ENCODE peak calls at places on chromosomes 11 and 22, in seven cellular contexts. D is GM23338; H is pancreas; F is cardiac muscle cell; U is CD8-positive, alpha-beta memory T cell; O is psoas muscle; E is uterus. X is an unnamed sample.
A peak's percentile ranks its signal among the peaks of the same experiment; 100 is the strongest.

GRCh38 chr11:57294225-57295131 is 30.3 kb downstream of the TNKS1BP1 start:
- DNase-seq in D (no peak), H (no peak), F (peak; percentile 64), U (no peak), O (no peak), E (no peak), X (no peak)

GRCh38 chr11:123302751-123303195 is 107.7 kb upstream of the CLMP start:
- DNase-seq in D (peak; percentile 38), H (no peak), F (peak; percentile 56), U (no peak), O (no peak), E (no peak), X (no peak)

GRCh38 chr22:47547881-47548630 is 785.6 kb downstream of the TBC1D22A start:
- DNase-seq in D (no peak), H (no peak), F (no peak), U (no peak), O (no peak), E (no peak), X (no peak)

GRCh38 chr22:17234144-17234623 is 14.9 kb upstream of the ADA2 start:
- DNase-seq in D (peak; percentile 99), H (no peak), F (peak; percentile 49), U (no peak), O (no peak), E (no peak), X (no peak)

GRCh38 chr22:48929276-48929790 is 898.3 kb downstream of the BRD1 start:
- DNase-seq in D (no peak), H (no peak), F (no peak), U (no peak), O (no peak), E (no peak), X (no peak)

GRCh38 chr11:113778111-113778910 is 1.3 kb upstream of the CLDN25 start:
- DNase-seq in D (no peak), H (no peak), F (peak; percentile 12), U (no peak), O (peak; percentile 21), E (no peak), X (no peak)

GRCh38 chr11:116217006-116217405 is 555.8 kb downstream of the BUD13 start:
- DNase-seq in D (peak; percentile 83), H (no peak), F (peak; percentile 58), U (no peak), O (no peak), E (no peak), X (no peak)

GRCh38 chr11:134347441-134347840 is 15.7 kb downstream of the GLB1L2 start:
- DNase-seq in D (no peak), H (no peak), F (no peak), U (no peak), O (no peak), E (no peak), X (no peak)

GRCh38 chr11:32487270-32487669 is 51.9 kb upstream of the WT1 start:
- DNase-seq in D (peak; percentile 57), H (no peak), F (peak; percentile 29), U (no peak), O (no peak), E (no peak), X (no peak)

GRCh38 chr22:39748877-39749276 is 144.7 kb downstream of the ENTHD1 start:
- DNase-seq in D (no peak), H (no peak), F (peak; percentile 20), U (no peak), O (no peak), E (no peak), X (no peak)

GRCh38 chr22:50186789-50187523 is 1.2 kb downstream of the TRABD start:
- DNase-seq in D (peak; percentile 44), H (peak; percentile 84), F (no peak), U (no peak), O (peak; percentile 14), E (no peak), X (no peak)

GRCh38 chr11:2096919-2097301 is 42.3 kb downstream of the IGF2 start:
- DNase-seq in D (peak; percentile 21), H (peak; percentile 49), F (no peak), U (no peak), O (no peak), E (no peak), X (no peak)

GRCh38 chr22:17118342-17118741 is 2.8 kb downstream of the TMEM121B start:
- DNase-seq in D (no peak), H (no peak), F (no peak), U (no peak), O (no peak), E (no peak), X (no peak)

GRCh38 chr22:40922484-40923303 is 28.5 kb upstream of the RBX1 start:
- DNase-seq in D (peak; percentile 72), H (no peak), F (peak; percentile 79), U (no peak), O (no peak), E (no peak), X (peak; percentile 66)

GRCh38 chr11:2187267-2187707 is 15.7 kb upstream of the TH start:
- DNase-seq in D (no peak), H (no peak), F (no peak), U (no peak), O (no peak), E (no peak), X (no peak)

GRCh38 chr22:29266564-29267461 is 968 bp downstream of the RHBDD3 start:
- DNase-seq in D (peak; percentile 17), H (no peak), F (peak; percentile 54), U (no peak), O (no peak), E (no peak), X (no peak)

GRCh38 chr22:38572065-38572464 is 2.1 kb upstream of the DMC1 start:
- DNase-seq in D (peak; percentile 70), H (no peak), F (peak; percentile 70), U (no peak), O (no peak), E (peak; percentile 22), X (peak; percentile 36)

GRCh38 chr11:3163241-3163981 is 1.7 kb downstream of the OSBPL5 start:
- DNase-seq in D (no peak), H (peak; percentile 48), F (no peak), U (no peak), O (peak; percentile 17), E (no peak), X (no peak)

GRCh38 chr22:46085831-46086576 is 64.3 kb upstream of the PPARA start:
- DNase-seq in D (no peak), H (peak; percentile 86), F (peak; percentile 64), U (no peak), O (peak; percentile 91), E (peak; percentile 85), X (no peak)

GRCh38 chr22:31604137-31604705 is 57.8 kb downstream of the PISD start:
- DNase-seq in D (no peak), H (no peak), F (no peak), U (no peak), O (no peak), E (no peak), X (no peak)

GRCh38 chr22:26837784-26838520 is 180.6 kb downstream of the MIAT start:
- DNase-seq in D (no peak), H (no peak), F (no peak), U (no peak), O (no peak), E (no peak), X (no peak)

GRCh38 chr11:67179892-67180490 is 60.9 kb downstream of the KDM2A start:
- DNase-seq in D (no peak), H (no peak), F (no peak), U (no peak), O (no peak), E (no peak), X (no peak)

GRCh38 chr11:93735627-93736026 is 5.7 kb downstream of the TAF1D start:
- DNase-seq in D (no peak), H (no peak), F (no peak), U (no peak), O (no peak), E (no peak), X (no peak)
- H3K4me1 ChIP-seq in D (peaks cover 22% of the 10 kb centered on the region), H (peaks cover 24% of the 10 kb centered on the region), F (peaks cover 16% of the 10 kb centered on the region), U (peaks cover 72% of the 10 kb centered on the region), O (peaks cover 29% of the 10 kb centered on the region), E (peaks cover 5% of the 10 kb centered on the region), X (peaks cover 81% of the 10 kb centered on the region)

GRCh38 chr11:119298726-119299125 is 18.2 kb downstream of the MCAM start:
- DNase-seq in D (no peak), H (no peak), F (no peak), U (no peak), O (peak; percentile 78), E (no peak), X (no peak)

GRCh38 chr11:119295178-119295577 is 21.8 kb downstream of the MCAM start:
- DNase-seq in D (no peak), H (no peak), F (peak; percentile 35), U (no peak), O (no peak), E (no peak), X (no peak)

GRCh38 chr11:119299416-119299815 is 17.5 kb downstream of the MCAM start:
- DNase-seq in D (no peak), H (no peak), F (no peak), U (no peak), O (no peak), E (no peak), X (no peak)

GRCh38 chr11:119300198-119300964 is 16.5 kb downstream of the MCAM start:
- DNase-seq in D (no peak), H (no peak), F (no peak), U (no peak), O (no peak), E (no peak), X (no peak)

DNA sequence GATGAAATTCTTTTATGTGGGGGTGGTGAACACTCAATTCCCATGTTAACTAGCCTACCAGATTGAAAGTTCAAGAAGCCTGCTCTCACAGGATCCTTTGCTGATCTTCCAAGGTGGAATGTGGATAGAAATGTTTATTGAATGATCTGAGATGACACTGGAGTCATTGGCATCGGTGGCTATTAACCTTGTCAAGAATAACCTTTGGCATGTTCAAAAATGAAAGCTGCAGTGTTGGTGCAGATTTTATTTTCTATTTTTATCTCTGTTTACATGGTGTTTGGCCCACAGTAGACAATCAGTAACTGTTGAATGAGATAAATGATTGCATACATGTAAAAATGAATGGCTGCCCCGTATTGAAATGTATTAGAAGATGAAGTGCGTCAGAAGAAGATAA is 19.0 kb downstream of the MCAM start:
- DNase-seq in D (no peak), H (no peak), F (no peak), U (no peak), O (no peak), E (no peak), X (no peak)
- H3K36me3 ChIP-seq in D (peaks cover 51% of the 10 kb centered on the region), H (no peaks in the 10 kb centered on the region), F (peaks cover 36% of the 10 kb centered on the region), U (peaks cover 36% of the 10 kb centered on the region), O (no peaks in the 10 kb centered on the region), E (no peaks in the 10 kb centered on the region), X (peaks cover 64% of the 10 kb centered on the region)

DNA sequence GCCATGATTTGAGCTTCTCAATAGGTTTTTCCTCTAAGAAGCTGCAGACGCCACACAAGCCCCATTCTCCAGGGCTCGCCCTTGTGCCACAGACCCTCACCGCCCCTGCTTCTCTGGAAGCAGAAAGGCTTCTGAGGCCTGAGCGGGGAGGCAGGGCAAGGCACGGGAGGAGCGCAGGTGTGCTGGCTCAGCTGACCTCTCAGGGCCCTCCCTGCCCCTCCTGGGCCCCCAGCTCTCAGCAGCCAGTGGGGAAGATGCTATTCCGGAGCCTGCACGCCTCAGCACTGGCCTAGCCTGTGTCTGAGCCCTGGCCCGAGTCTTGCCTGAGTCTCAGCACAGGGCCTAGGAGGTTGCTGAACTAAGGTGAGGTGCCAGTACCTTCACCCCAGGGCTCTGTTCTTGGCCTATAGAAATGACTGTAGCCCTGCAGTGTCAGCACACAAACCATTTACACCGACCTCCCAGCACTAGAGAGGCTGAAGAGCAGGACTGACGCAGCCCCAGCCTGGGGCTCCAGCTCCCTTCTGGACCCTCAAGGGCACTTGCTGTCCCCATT is 47.1 kb upstream of the LMO1 start:
- DNase-seq in D (no peak), H (no peak), F (no peak), U (no peak), O (no peak), E (no peak), X (no peak)
- H3K4me1 ChIP-seq in D (no peaks in the 10 kb centered on the region), H (no peaks in the 10 kb centered on the region), F (no peaks in the 10 kb centered on the region), U (no peaks in the 10 kb centered on the region), O (no peaks in the 10 kb centered on the region), E (no peaks in the 10 kb centered on the region), X (no peaks in the 10 kb centered on the region)

GRCh38 chr11:99535406-99535805 is 514.7 kb downstream of the CNTN5 start:
- DNase-seq in D (no peak), H (no peak), F (no peak), U (no peak), O (no peak), E (no peak), X (no peak)
- H3K36me3 ChIP-seq in D (no peaks in the 10 kb centered on the region), H (no peaks in the 10 kb centered on the region), F (no peaks in the 10 kb centered on the region), U (no peaks in the 10 kb centered on the region), O (no peaks in the 10 kb centered on the region), E (no peaks in the 10 kb centered on the region), X (no peaks in the 10 kb centered on the region)